ENCODE peak calls at places on chromosomes 16 and 17, in seven cellular contexts. One of them, this sample, is unnamed.

GRCh38 chr16:9338510-9338909 is 247.1 kb downstream of the HAPSTR1 start:
- DNase-seq in upper lobe of right lung: no peak
- DNase-seq in Calu3: no peak
- DNase-seq in fibroblast of lung: no peak
- DNase-seq in A549: no peak
- DNase-seq in glutamatergic neuron: no peak
- DNase-seq in AG09319: no peak
- DNase-seq in this sample: no peak

GRCh38 chr17:17146791-17147406 is 59.2 kb downstream of the PLD6 start:
- DNase-seq in upper lobe of right lung: no peak
- DNase-seq in Calu3: peak; percentile 38
- DNase-seq in fibroblast of lung: peak; percentile 57
- DNase-seq in A549: peak; percentile 55
- DNase-seq in glutamatergic neuron: no peak
- DNase-seq in AG09319: no peak
- DNase-seq in this sample: no peak

GRCh38 chr16:81560979-81561657 is 116.5 kb downstream of the CMIP start:
- DNase-seq in upper lobe of right lung: no peak
- DNase-seq in Calu3: no peak
- DNase-seq in fibroblast of lung: peak; percentile 55
- DNase-seq in A549: no peak
- DNase-seq in glutamatergic neuron: no peak
- DNase-seq in AG09319: no peak
- DNase-seq in this sample: no peak

GRCh38 chr16:65117701-65118448 is 4.0 kb downstream of the CDH11 start:
- DNase-seq in upper lobe of right lung: no peak
- DNase-seq in Calu3: peak; percentile 54
- DNase-seq in fibroblast of lung: peak; percentile 85
- DNase-seq in A549: peak; percentile 51
- DNase-seq in glutamatergic neuron: peak; percentile 76
- DNase-seq in AG09319: peak; percentile 64
- DNase-seq in this sample: peak; percentile 71

GRCh38 chr16:71526111-71526998 is at the start of gene CHST4:
- DNase-seq in upper lobe of right lung: no peak
- DNase-seq in Calu3: peak; percentile 82
- DNase-seq in fibroblast of lung: peak; percentile 74
- DNase-seq in A549: peak; percentile 16
- DNase-seq in glutamatergic neuron: no peak
- DNase-seq in AG09319: peak; percentile 15
- DNase-seq in this sample: peak; percentile 41

GRCh38 chr16:83561876-83562275 is 245.9 kb upstream of the HSBP1 start:
- DNase-seq in upper lobe of right lung: no peak
- DNase-seq in Calu3: no peak
- DNase-seq in fibroblast of lung: peak; percentile 30
- DNase-seq in A549: no peak
- DNase-seq in glutamatergic neuron: no peak
- DNase-seq in AG09319: no peak
- DNase-seq in this sample: peak; percentile 66

GRCh38 chr17:46139365-46140210 is 53.6 kb downstream of the KANSL1 start:
- DNase-seq in upper lobe of right lung: no peak
- DNase-seq in Calu3: no peak
- DNase-seq in fibroblast of lung: no peak
- DNase-seq in A549: no peak
- DNase-seq in glutamatergic neuron: no peak
- DNase-seq in AG09319: no peak
- DNase-seq in this sample: no peak

GRCh38 chr17:43015579-43015978 is 6.6 kb downstream of the VAT1 start:
- DNase-seq in upper lobe of right lung: no peak
- DNase-seq in Calu3: no peak
- DNase-seq in fibroblast of lung: no peak
- DNase-seq in A549: no peak
- DNase-seq in glutamatergic neuron: no peak
- DNase-seq in AG09319: no peak
- DNase-seq in this sample: no peak

GRCh38 chr17:42017866-42018200 is 594 bp upstream of the DNAJC7 start:
- DNase-seq in upper lobe of right lung: no peak
- DNase-seq in Calu3: no peak
- DNase-seq in fibroblast of lung: no peak
- DNase-seq in A549: no peak
- DNase-seq in glutamatergic neuron: no peak
- DNase-seq in AG09319: no peak
- DNase-seq in this sample: peak; percentile 35

GRCh38 chr16:70529051-70529777 is 5.6 kb downstream of the SF3B3 start:
- DNase-seq in upper lobe of right lung: no peak
- DNase-seq in Calu3: peak; percentile 9
- DNase-seq in fibroblast of lung: peak; percentile 64
- DNase-seq in A549: peak; percentile 62
- DNase-seq in glutamatergic neuron: no peak
- DNase-seq in AG09319: peak; percentile 46
- DNase-seq in this sample: no peak

GRCh38 chr16:71216714-71217113 is 13.8 kb downstream of the HYDIN start:
- DNase-seq in upper lobe of right lung: no peak
- DNase-seq in Calu3: no peak
- DNase-seq in fibroblast of lung: no peak
- DNase-seq in A549: no peak
- DNase-seq in glutamatergic neuron: no peak
- DNase-seq in AG09319: no peak
- DNase-seq in this sample: no peak

GRCh38 chr16:66591018-66591417 is 11.8 kb downstream of the CMTM2 start:
- DNase-seq in upper lobe of right lung: no peak
- DNase-seq in Calu3: no peak
- DNase-seq in fibroblast of lung: no peak
- DNase-seq in A549: no peak
- DNase-seq in glutamatergic neuron: no peak
- DNase-seq in AG09319: no peak
- DNase-seq in this sample: no peak

GRCh38 chr16:56807011-56807675 is 57.9 kb upstream of the SLC12A3 start:
- DNase-seq in upper lobe of right lung: no peak
- DNase-seq in Calu3: no peak
- DNase-seq in fibroblast of lung: peak; percentile 80
- DNase-seq in A549: peak; percentile 39
- DNase-seq in glutamatergic neuron: no peak
- DNase-seq in AG09319: no peak
- DNase-seq in this sample: no peak

GRCh38 chr17:4610162-4610561 is 25.8 kb downstream of the SMTNL2 start:
- DNase-seq in upper lobe of right lung: peak; percentile 57
- DNase-seq in Calu3: no peak
- DNase-seq in fibroblast of lung: no peak
- DNase-seq in A549: no peak
- DNase-seq in glutamatergic neuron: no peak
- DNase-seq in AG09319: no peak
- DNase-seq in this sample: no peak

GRCh38 chr16:84874983-84875382 is 55.2 kb downstream of the CRISPLD2 start:
- DNase-seq in upper lobe of right lung: no peak
- DNase-seq in Calu3: no peak
- DNase-seq in fibroblast of lung: no peak
- DNase-seq in A549: no peak
- DNase-seq in glutamatergic neuron: no peak
- DNase-seq in AG09319: no peak
- DNase-seq in this sample: no peak

GRCh38 chr16:19883296-19883951 is 1.2 kb downstream of the GPRC5B start:
- DNase-seq in upper lobe of right lung: no peak
- DNase-seq in Calu3: peak; percentile 59
- DNase-seq in fibroblast of lung: peak; percentile 25
- DNase-seq in A549: no peak
- DNase-seq in glutamatergic neuron: peak; percentile 34
- DNase-seq in AG09319: no peak
- DNase-seq in this sample: peak; percentile 65

GRCh38 chr17:79948918-79949645 is 86.6 kb downstream of the TBC1D16 start:
- DNase-seq in upper lobe of right lung: peak; percentile 61
- DNase-seq in Calu3: no peak
- DNase-seq in fibroblast of lung: no peak
- DNase-seq in A549: no peak
- DNase-seq in glutamatergic neuron: peak; percentile 18
- DNase-seq in AG09319: no peak
- DNase-seq in this sample: no peak

GRCh38 chr16:74291577-74292208 is 4.9 kb upstream of the PSMD7 start:
- DNase-seq in upper lobe of right lung: no peak
- DNase-seq in Calu3: peak; percentile 13
- DNase-seq in fibroblast of lung: peak; percentile 15
- DNase-seq in A549: no peak
- DNase-seq in glutamatergic neuron: no peak
- DNase-seq in AG09319: no peak
- DNase-seq in this sample: no peak

GRCh38 chr16:6969594-6969993 is 363.1 kb upstream of the RBFOX1 start:
- DNase-seq in upper lobe of right lung: no peak
- DNase-seq in Calu3: no peak
- DNase-seq in fibroblast of lung: no peak
- DNase-seq in A549: no peak
- DNase-seq in glutamatergic neuron: no peak
- DNase-seq in AG09319: no peak
- DNase-seq in this sample: no peak

DNA sequence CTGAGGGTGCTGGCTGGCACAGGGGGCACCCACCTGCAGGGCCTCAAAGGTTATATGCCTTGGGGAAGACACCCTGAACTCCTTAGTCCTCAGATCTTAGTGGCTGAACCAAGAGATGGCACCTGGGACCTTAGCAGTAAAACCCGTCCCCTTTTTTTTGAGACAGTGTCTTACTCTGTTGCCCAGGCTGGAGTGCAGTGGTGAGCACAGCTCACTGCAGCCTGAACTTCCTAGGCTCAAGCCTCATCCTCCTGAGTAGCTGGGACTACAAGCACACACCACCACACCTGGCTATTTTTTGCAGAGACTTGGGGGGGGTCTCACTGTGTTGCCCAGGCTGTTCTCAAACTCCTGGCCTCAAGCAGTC is 237.2 kb downstream of the MRTFB start:
- DNase-seq in upper lobe of right lung: no peak
- DNase-seq in Calu3: no peak
- DNase-seq in fibroblast of lung: no peak
- DNase-seq in A549: no peak
- DNase-seq in glutamatergic neuron: no peak
- DNase-seq in AG09319: no peak
- DNase-seq in this sample: no peak
- TF ChIP-seq CTCF in upper lobe of right lung: no peak
- TF ChIP-seq CTCF in Calu3: no peak
- TF ChIP-seq CTCF in fibroblast of lung: no peak
- TF ChIP-seq CTCF in A549: no peak
- TF ChIP-seq CTCF in glutamatergic neuron: no peak
- TF ChIP-seq CTCF in AG09319: no peak
- TF ChIP-seq CTCF in this sample: no peak

DNA sequence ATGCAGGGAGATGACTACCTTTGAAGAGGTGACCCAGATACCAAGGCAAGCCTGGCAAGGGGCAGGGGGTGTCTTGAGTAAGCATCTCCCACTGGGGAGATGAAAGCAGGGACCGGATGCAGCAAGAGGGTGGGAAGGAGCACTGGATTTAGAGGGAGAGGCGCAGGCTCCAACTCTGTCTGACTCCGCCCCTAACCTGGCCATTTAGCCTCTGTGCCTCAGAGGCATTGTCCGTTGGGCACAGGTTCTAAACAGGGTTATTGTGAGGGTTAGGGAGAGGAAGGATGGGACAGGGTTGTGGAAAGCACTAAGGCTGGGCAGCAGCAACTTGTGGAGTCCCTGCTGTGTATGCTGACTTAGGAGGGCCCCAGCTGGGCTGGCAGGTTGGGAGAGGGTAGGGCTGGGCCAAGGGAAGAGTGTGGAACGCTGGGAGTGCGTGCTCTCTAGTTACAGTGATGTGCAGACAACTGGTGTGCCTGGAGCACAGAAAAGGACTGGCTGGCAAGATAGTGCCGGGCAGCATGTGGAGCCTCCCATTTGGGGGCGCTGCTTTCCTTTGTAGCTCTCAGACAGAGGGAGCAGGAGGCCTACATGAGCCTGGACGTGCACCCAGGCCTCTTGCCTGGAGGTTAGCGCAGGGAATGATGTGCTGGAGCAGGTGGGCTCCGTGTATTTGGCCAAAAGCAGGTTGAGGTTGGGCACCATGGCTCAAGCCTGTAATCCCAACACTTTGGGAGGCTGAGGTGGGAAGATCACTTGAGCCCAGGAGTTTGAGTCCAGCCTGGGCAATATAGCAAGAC is 26.2 kb downstream of the TBX2 start:
- DNase-seq in upper lobe of right lung: no peak
- DNase-seq in Calu3: no peak
- DNase-seq in fibroblast of lung: no peak
- DNase-seq in A549: no peak
- DNase-seq in glutamatergic neuron: no peak
- DNase-seq in AG09319: no peak
- DNase-seq in this sample: no peak
- TF ChIP-seq CTCF in upper lobe of right lung: no peak
- TF ChIP-seq CTCF in Calu3: no peak
- TF ChIP-seq CTCF in fibroblast of lung: no peak
- TF ChIP-seq CTCF in A549: peak; percentile 41
- TF ChIP-seq CTCF in glutamatergic neuron: no peak
- TF ChIP-seq CTCF in AG09319: no peak
- TF ChIP-seq CTCF in this sample: no peak

DNA sequence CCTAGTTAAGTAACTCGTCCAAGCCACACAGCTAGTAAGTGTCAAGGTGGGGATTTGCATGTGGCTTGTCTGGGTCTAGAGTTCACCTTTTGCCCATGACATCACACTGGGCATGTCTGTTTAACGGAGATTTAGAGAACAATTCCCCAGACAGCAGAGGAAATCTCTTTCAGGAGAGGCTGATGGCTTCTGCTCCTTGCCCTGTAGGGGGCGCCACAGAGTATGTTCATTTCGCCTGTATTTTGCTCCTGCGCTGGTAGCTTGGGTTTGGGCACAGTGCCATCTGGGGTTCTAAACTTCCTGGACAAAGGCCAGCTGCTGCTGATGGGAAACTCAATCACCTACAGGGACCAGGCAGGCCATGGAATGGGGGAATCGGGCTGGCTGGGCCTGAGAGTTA is 20.4 kb downstream of the OTOA start:
- DNase-seq in upper lobe of right lung: no peak
- DNase-seq in Calu3: peak; percentile 51
- DNase-seq in fibroblast of lung: no peak
- DNase-seq in A549: no peak
- DNase-seq in glutamatergic neuron: no peak
- DNase-seq in AG09319: no peak
- DNase-seq in this sample: no peak
- TF ChIP-seq CTCF in upper lobe of right lung: peak; percentile 45
- TF ChIP-seq CTCF in Calu3: peak; percentile 77
- TF ChIP-seq CTCF in fibroblast of lung: peak; percentile 43
- TF ChIP-seq CTCF in A549: peak; percentile 40
- TF ChIP-seq CTCF in glutamatergic neuron: peak; percentile 75
- TF ChIP-seq CTCF in AG09319: peak; percentile 35
- TF ChIP-seq CTCF in this sample: peak; percentile 39

DNA sequence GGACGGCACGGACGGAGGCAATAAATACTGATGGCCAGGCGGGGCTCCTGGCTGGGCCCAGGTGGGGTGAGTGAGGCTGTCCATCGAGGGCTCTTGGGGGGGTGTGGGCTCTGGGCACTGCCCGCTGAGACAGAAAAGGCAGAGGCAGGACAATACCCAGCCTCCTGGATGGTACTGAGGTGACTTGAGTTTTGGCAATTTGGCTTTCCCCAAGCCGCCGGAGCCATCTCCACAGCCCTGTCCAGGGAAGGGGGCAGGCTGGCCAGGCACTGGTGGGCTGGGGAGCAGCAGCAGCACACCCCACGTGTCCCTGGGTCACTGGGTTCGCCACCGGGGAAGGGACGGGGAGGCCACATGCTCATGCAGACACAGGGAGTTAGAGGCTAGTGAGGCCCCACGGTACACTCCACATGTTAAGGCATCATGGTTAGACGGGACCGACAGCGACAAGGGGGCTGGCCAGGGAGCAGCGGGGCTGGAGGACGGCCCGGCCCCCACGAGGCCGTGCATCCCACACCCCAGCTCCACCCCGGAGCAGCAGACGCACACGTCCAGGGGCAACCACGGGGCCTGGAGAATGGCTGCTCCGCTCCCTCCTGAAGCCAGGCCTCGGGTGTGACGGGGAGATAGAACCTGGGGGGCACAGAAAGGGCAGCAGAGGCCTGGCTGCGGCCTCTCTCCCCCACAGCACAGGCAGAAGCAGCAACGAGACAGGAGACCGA is 3.0 kb downstream of the ARHGDIA start:
- DNase-seq in upper lobe of right lung: no peak
- DNase-seq in Calu3: peak; percentile 24
- DNase-seq in fibroblast of lung: no peak
- DNase-seq in A549: no peak
- DNase-seq in glutamatergic neuron: no peak
- DNase-seq in AG09319: no peak
- DNase-seq in this sample: no peak
- TF ChIP-seq CTCF in upper lobe of right lung: no peak
- TF ChIP-seq CTCF in Calu3: no peak
- TF ChIP-seq CTCF in fibroblast of lung: no peak
- TF ChIP-seq CTCF in A549: no peak
- TF ChIP-seq CTCF in glutamatergic neuron: no peak
- TF ChIP-seq CTCF in AG09319: no peak
- TF ChIP-seq CTCF in this sample: no peak